ENCODE peak calls at places on chromosomes 11 and 22, in seven cellular contexts. U, A, V, Z, N, T and M are unnamed samples.

GRCh38 chr22:24601217-24602104 is 1.5 kb upstream of the GGT1 start:
- DNase-seq in N (no peak), V (peak), Z (no peak), A (no peak), U (no peak), T (peak), M (no peak)

GRCh38 chr11:55811067-55811466 is at the start of gene OR5L1:
- DNase-seq in T (no peak), Z (no peak), V (no peak), A (no peak), N (no peak), U (no peak), M (no peak)

GRCh38 chr11:22703040-22703439 is 36.6 kb downstream of the GAS2 start:
- DNase-seq in N (peak), V (no peak), T (peak), U (no peak), A (peak), Z (no peak), M (peak)

GRCh38 chr11:18013790-18014507 is 1.1 kb upstream of the SERGEF start:
- DNase-seq in U (no peak), T (no peak), N (no peak), A (peak), Z (no peak), V (peak), M (no peak)

GRCh38 chr22:36702832-36703210 is 731 bp downstream of the CACNG2 start:
- DNase-seq in Z (no peak), V (no peak), N (peak), U (no peak), T (no peak), A (no peak), M (no peak)

GRCh38 chr22:17751596-17751995 is 22.7 kb downstream of the BID start:
- DNase-seq in Z (no peak), A (no peak), N (no peak), T (no peak), U (no peak), V (no peak), M (no peak)

GRCh38 chr11:2186669-2187266 is 15.2 kb upstream of the TH start:
- DNase-seq in A (peak), U (peak), V (no peak), T (peak), N (peak), Z (no peak), M (no peak)

GRCh38 chr11:70532066-70532440 is 133.7 kb downstream of the CTTN start:
- DNase-seq in U (no peak), A (no peak), V (no peak), T (no peak), Z (no peak), N (no peak), M (no peak)

GRCh38 chr11:11916981-11917399 is 75.2 kb downstream of the USP47 start:
- DNase-seq in T (no peak), A (no peak), Z (no peak), N (no peak), U (no peak), V (peak), M (no peak)

GRCh38 chr22:22785316-22786065 is 102.1 kb upstream of the IGLL5 start:
- DNase-seq in N (no peak), A (no peak), Z (no peak), U (no peak), V (no peak), T (no peak), M (no peak)

GRCh38 chr11:61448552-61448927 is 18.6 kb downstream of the SDHAF2 start:
- DNase-seq in U (no peak), Z (no peak), N (no peak), A (peak), T (no peak), V (no peak), M (no peak)

GRCh38 chr11:11618973-11619435 is 2.8 kb downstream of the GALNT18 start:
- DNase-seq in Z (no peak), U (no peak), T (no peak), V (no peak), A (no peak), N (peak), M (no peak)

GRCh38 chr11:18384157-18384641 is 10.2 kb upstream of the LDHA start:
- DNase-seq in V (peak), Z (no peak), T (peak), A (no peak), U (no peak), N (no peak), M (peak)

GRCh38 chr11:133041165-133041564 is 491.1 kb downstream of the OPCML start:
- DNase-seq in T (no peak), V (no peak), Z (no peak), U (no peak), N (no peak), A (no peak), M (no peak)

GRCh38 chr11:64123102-64123434 is 42.8 kb downstream of the MACROD1 start:
- DNase-seq in V (peak), T (peak), A (no peak), U (no peak), N (peak), Z (no peak), M (no peak)

GRCh38 chr11:111137846-111138245 is 107.7 kb upstream of the POU2AF2 start:
- DNase-seq in V (no peak), U (no peak), N (peak), A (no peak), Z (no peak), T (no peak), M (no peak)

GRCh38 chr11:33899383-33900037 is 7.6 kb upstream of the LMO2 start:
- DNase-seq in N (no peak), T (peak), Z (no peak), V (peak), A (peak), U (no peak), M (no peak)

GRCh38 chr11:109864161-109864661 is 229.0 kb upstream of the ZC3H12C start:
- DNase-seq in V (no peak), U (no peak), Z (no peak), A (peak), T (no peak), N (no peak), M (peak)

GRCh38 chr11:10379871-10380568 is 75.0 kb upstream of the AMPD3 start:
- DNase-seq in T (peak), N (peak), A (no peak), U (no peak), V (no peak), Z (no peak), M (no peak)

GRCh38 chr11:12245091-12245490 is 132.3 kb upstream of the PARVA start:
- DNase-seq in U (no peak), Z (no peak), V (no peak), N (no peak), T (no peak), A (no peak), M (no peak)

GRCh38 chr11:12149672-12150225 is 39.4 kb downstream of the MICAL2 start:
- DNase-seq in N (no peak), U (no peak), T (no peak), Z (no peak), A (peak), V (no peak), M (no peak)

GRCh38 chr22:22424956-22425355 is 83.6 kb downstream of the ZNF280B start:
- DNase-seq in N (no peak), A (no peak), U (no peak), V (no peak), Z (no peak), T (no peak), M (no peak)

GRCh38 chr22:35903571-35904331 is 124.9 kb downstream of the RBFOX2 start:
- DNase-seq in Z (no peak), U (no peak), T (no peak), N (no peak), V (no peak), A (no peak), M (no peak)

GRCh38 chr11:7974668-7975067 is 9.4 kb upstream of the NLRP10 start:
- DNase-seq in Z (no peak), T (no peak), V (no peak), U (no peak), A (no peak), N (no peak), M (no peak)

GRCh38 chr11:1155274-1155693 is 2.5 kb upstream of the MUC5AC start:
- DNase-seq in Z (no peak), U (no peak), N (no peak), A (peak), V (no peak), T (no peak), M (no peak)

GRCh38 chr11:34148504-34149165 is 43.2 kb downstream of the NAT10 start:
- DNase-seq in T (no peak), A (no peak), U (no peak), Z (no peak), N (no peak), V (no peak), M (no peak)

GRCh38 chr11:90326647-90327046 is 103.8 kb upstream of the CHORDC1 start:
- DNase-seq in V (no peak), T (no peak), A (no peak), N (no peak), U (no peak), Z (no peak), M (no peak)

GRCh38 chr22:42635531-42635930 is 4.9 kb downstream of the ATP5MGL start:
- DNase-seq in U (no peak), A (peak), V (peak), T (no peak), N (no peak), Z (no peak), M (no peak)

GRCh38 chr11:73321342-73322110 is 13.4 kb downstream of the ARHGEF17 start:
- DNase-seq in Z (no peak), U (no peak), T (no peak), N (peak), A (peak), V (peak), M (no peak)

GRCh38 chr11:133331031-133331430 is 201.3 kb downstream of the OPCML start:
- DNase-seq in U (no peak), N (no peak), A (no peak), V (no peak), T (no peak), Z (no peak), M (no peak)

GRCh38 chr11:113048820-113049555 is 87.8 kb downstream of the NCAM1 start:
- DNase-seq in A (peak), T (no peak), U (no peak), V (peak), N (no peak), Z (no peak), M (no peak)

GRCh38 chr11:126186031-126186698 is 25.3 kb downstream of the RPUSD4 start:
- DNase-seq in V (no peak), T (no peak), U (no peak), A (no peak), Z (no peak), N (no peak), M (no peak)